ENCODE peak calls at places on chromosomes 12 and 14, in nine cellular contexts. Z is naive thymus-derived CD4-positive, alpha-beta T cell; G is ovary; Y is testis; I is spleen; K is heart right ventricle; O is CD4-positive, CD25-positive, alpha-beta regulatory T cell; D is CD8-positive, alpha-beta memory T cell; C is adrenal gland. Q is an unnamed sample.

GRCh38 chr12:103423061-103423473 is 72.7 kb downstream of the C12orf42 start:
- DNase-seq in Z (no peak), G (no peak), Y (no peak), I (no peak), K (no peak), O (no peak), D (no peak), C (no peak), Q (no peak)

GRCh38 chr12:95204141-95204866 is 13.0 kb downstream of the FGD6 start:
- DNase-seq in Z (no peak), G (peak; percentile 57), Y (no peak), I (no peak), K (no peak), O (no peak), D (no peak), C (peak; percentile 71), Q (peak; percentile 12)

GRCh38 chr12:15752780-15753179 is 36.4 kb downstream of the EPS8 start:
- DNase-seq in Z (no peak), G (no peak), Y (no peak), I (no peak), K (no peak), O (no peak), D (no peak), C (no peak), Q (no peak)

GRCh38 chr14:75811862-75812505 is 150.9 kb downstream of the TTLL5 start:
- DNase-seq in Z (no peak), G (no peak), Y (no peak), I (no peak), K (no peak), O (no peak), D (no peak), C (no peak), Q (no peak)

GRCh38 chr12:43290836-43291235 is 261.2 kb downstream of the ADAMTS20 start:
- DNase-seq in Z (no peak), G (no peak), Y (no peak), I (no peak), K (no peak), O (no peak), D (no peak), C (no peak), Q (no peak)

GRCh38 chr14:95183532-95184412 is 26.4 kb upstream of the DICER1 start:
- DNase-seq in Z (no peak), G (no peak), Y (no peak), I (no peak), K (no peak), O (no peak), D (no peak), C (no peak), Q (no peak)

GRCh38 chr12:12482959-12483358 is 79.7 kb downstream of the DUSP16 start:
- DNase-seq in Z (no peak), G (no peak), Y (no peak), I (no peak), K (no peak), O (no peak), D (no peak), C (no peak), Q (no peak)

GRCh38 chr12:115943630-115944391 is 333.7 kb downstream of the MED13L start:
- DNase-seq in Z (no peak), G (no peak), Y (no peak), I (no peak), K (peak; percentile 15), O (no peak), D (no peak), C (no peak), Q (no peak)

GRCh38 chr14:68873379-68873778 is 80.5 kb upstream of the ZFP36L1 start:
- DNase-seq in Z (no peak), G (no peak), Y (no peak), I (no peak), K (no peak), O (no peak), D (no peak), C (no peak), Q (no peak)

GRCh38 chr12:59737725-59738463 is 142.1 kb downstream of the SLC16A7 start:
- DNase-seq in Z (no peak), G (no peak), Y (no peak), I (no peak), K (no peak), O (no peak), D (no peak), C (no peak), Q (no peak)

GRCh38 chr12:24918596-24918995 is 30.3 kb downstream of the BCAT1 start:
- DNase-seq in Z (no peak), G (no peak), Y (no peak), I (no peak), K (no peak), O (no peak), D (no peak), C (no peak), Q (no peak)

GRCh38 chr14:36662543-36663403 is 1.1 kb downstream of the PAX9 start:
- DNase-seq in Z (no peak), G (no peak), Y (no peak), I (no peak), K (no peak), O (no peak), D (no peak), C (no peak), Q (peak; percentile 65)

GRCh38 chr12:13154027-13154538 is 42.4 kb upstream of the EMP1 start:
- DNase-seq in Z (no peak), G (no peak), Y (no peak), I (no peak), K (no peak), O (no peak), D (no peak), C (no peak), Q (no peak)

GRCh38 chr12:6263931-6264330 is 46.6 kb upstream of the PLEKHG6 start:
- DNase-seq in Z (no peak), G (no peak), Y (peak; percentile 49), I (peak; percentile 11), K (no peak), O (no peak), D (no peak), C (peak; percentile 70), Q (no peak)

GRCh38 chr14:20035449-20035848 is 389 bp downstream of the OR4K13 start:
- DNase-seq in Z (no peak), G (no peak), Y (no peak), I (no peak), K (no peak), O (no peak), D (no peak), C (no peak), Q (no peak)

GRCh38 chr12:72790273-72790672 is 518.1 kb downstream of the TRHDE start:
- DNase-seq in Z (no peak), G (no peak), Y (no peak), I (no peak), K (no peak), O (no peak), D (no peak), C (no peak), Q (no peak)

GRCh38 chr12:31589896-31590729 is 823 bp downstream of the DENND5B start:
- DNase-seq in Z (no peak), G (peak; percentile 81), Y (peak; percentile 79), I (peak; percentile 90), K (peak; percentile 69), O (no peak), D (peak; percentile 4), C (peak; percentile 87), Q (peak; percentile 40)

GRCh38 chr12:84305144-84305543 is 607.5 kb downstream of the SLC6A15 start:
- DNase-seq in Z (no peak), G (no peak), Y (no peak), I (no peak), K (no peak), O (no peak), D (no peak), C (no peak), Q (no peak)

GRCh38 chr12:68223067-68223747 is 2.4 kb downstream of the IL26 start:
- DNase-seq in Z (peak; percentile 64), G (peak; percentile 81), Y (peak; percentile 93), I (peak; percentile 84), K (peak; percentile 55), O (peak; percentile 53), D (peak; percentile 63), C (peak; percentile 91), Q (peak; percentile 71)

GRCh38 chr14:54189358-54190354 is 207.2 kb upstream of the CDKN3 start:
- DNase-seq in Z (no peak), G (no peak), Y (no peak), I (no peak), K (no peak), O (no peak), D (no peak), C (no peak), Q (no peak)
- H3K27ac ChIP-seq in Z (no peak overlapping the region), G (no peak overlapping the region), Y (no peak overlapping the region), I (no peak overlapping the region), K (no peak overlapping the region), O (no peak overlapping the region), D (no peak overlapping the region), C (no peak overlapping the region), Q (no peak overlapping the region)

GRCh38 chr14:24369463-24369862 is 1.5 kb downstream of the NFATC4 start:
- DNase-seq in Z (no peak), G (peak; percentile 63), Y (no peak), I (no peak), K (no peak), O (no peak), D (no peak), C (no peak), Q (no peak)
- H3K4me3 ChIP-seq in Z (no peak overlapping the region), G (no peak overlapping the region), Y (no peak overlapping the region), I (no peak overlapping the region), K (no peak overlapping the region), O (no peak overlapping the region), D (no peak overlapping the region), C (no peak overlapping the region), Q (no peak overlapping the region)

GRCh38 chr14:23359167-23359626 is 5.8 kb downstream of the EFS start:
- DNase-seq in Z (no peak), G (no peak), Y (no peak), I (peak; percentile 44), K (no peak), O (no peak), D (no peak), C (no peak), Q (no peak)

GRCh38 chr14:23357261-23357660 is 4.6 kb upstream of the SLC22A17 start:
- DNase-seq in Z (no peak), G (no peak), Y (no peak), I (peak; percentile 59), K (no peak), O (no peak), D (no peak), C (peak; percentile 44), Q (no peak)

GRCh38 chr14:23359722-23360447 is 5.1 kb downstream of the EFS start:
- DNase-seq in Z (no peak), G (no peak), Y (no peak), I (peak; percentile 45), K (no peak), O (no peak), D (no peak), C (no peak), Q (no peak)

GRCh38 chr14:23358042-23358441 is 5.4 kb upstream of the SLC22A17 start:
- DNase-seq in Z (no peak), G (no peak), Y (no peak), I (no peak), K (no peak), O (no peak), D (no peak), C (peak; percentile 37), Q (no peak)

GRCh38 chr14:23358553-23359166 is 6.0 kb upstream of the SLC22A17 start:
- DNase-seq in Z (no peak), G (no peak), Y (no peak), I (peak; percentile 45), K (no peak), O (no peak), D (no peak), C (no peak), Q (no peak)
- H3K4me1 ChIP-seq in Z (no peaks in the 10 kb centered on the region), G (no peaks in the 10 kb centered on the region), Y (peaks cover under 1% of the 10 kb centered on the region), I (no peaks in the 10 kb centered on the region), K (peaks cover 3% of the 10 kb centered on the region), O (no peaks in the 10 kb centered on the region), D (no peaks in the 10 kb centered on the region), C (no peaks in the 10 kb centered on the region), Q (peaks cover 10% of the 10 kb centered on the region)

GRCh38 chr14:106738075-106738474 is 1211.7 kb downstream of the TMEM121 start:
- DNase-seq in Z (no peak), G (no peak), Y (no peak), I (no peak), K (no peak), O (no peak), D (no peak), C (no peak), Q (no peak)
- H3K27ac ChIP-seq in Z (no peak overlapping the region), G (no peak overlapping the region), Y (no peak overlapping the region), I (no peak overlapping the region), K (no peak overlapping the region), O (no peak overlapping the region), D (no peak overlapping the region), C (no peak overlapping the region), Q (no peak overlapping the region)